ENCODE peak calls at places on chromosomes 7 and 10, in six cellular contexts. E, A, L, R, J and H are unnamed samples.

GRCh38 chr7:26399309-26399610 is 107.6 kb downstream of the SNX10 start:
- DNase-seq in E (no peak), J (peak), L (no peak), A (no peak), R (peak), H (no peak)

GRCh38 chr7:8133955-8134733 is 127.8 kb downstream of the ICA1 start:
- DNase-seq in E (no peak), A (no peak), L (no peak), R (no peak), J (no peak), H (peak)

GRCh38 chr10:125639846-125640245 is 43.1 kb downstream of the TEX36 start:
- DNase-seq in R (no peak), E (no peak), L (peak), A (no peak), J (no peak), H (no peak)

GRCh38 chr10:23095404-23095965 is at the start of gene MSRB2:
- DNase-seq in A (peak), L (peak), R (peak), E (peak), J (peak), H (peak)

GRCh38 chr7:139230078-139230477 is 959 bp upstream of the UBN2 start:
- DNase-seq in R (no peak), A (no peak), J (no peak), E (no peak), L (no peak), H (no peak)

GRCh38 chr7:154647625-154648024 is 355.3 kb downstream of the PAXIP1 start:
- DNase-seq in R (no peak), E (no peak), J (no peak), L (no peak), A (no peak), H (no peak)

GRCh38 chr10:110269641-110270318 is 34.9 kb downstream of the SMNDC1 start:
- DNase-seq in A (peak), E (peak), L (no peak), J (no peak), R (no peak), H (no peak)

GRCh38 chr7:93544686-93545085 is 29.8 kb downstream of the CALCR start:
- DNase-seq in A (no peak), J (no peak), R (no peak), E (no peak), L (no peak), H (no peak)

GRCh38 chr7:1242129-1242572 is 9.5 kb downstream of the UNCX start:
- DNase-seq in J (no peak), A (no peak), R (no peak), E (no peak), L (no peak), H (no peak)

GRCh38 chr7:137942459-137943115 is 59.3 kb downstream of the CREB3L2 start:
- DNase-seq in A (no peak), E (peak), R (no peak), L (no peak), J (no peak), H (no peak)
- H3K4me3 ChIP-seq in A (no peak), E (no peak), R (no peak), L (no peak), J (no peak), H (no peak)

GRCh38 chr7:33816106-33816505 is 89.2 kb upstream of the BMPER start:
- DNase-seq in J (no peak), A (no peak), E (no peak), R (no peak), L (no peak), H (no peak)

GRCh38 chr7:33814958-33815735 is 90.2 kb upstream of the BMPER start:
- DNase-seq in E (peak), J (no peak), A (no peak), R (no peak), L (no peak), H (no peak)

GRCh38 chr7:33821970-33822369 is 83.4 kb upstream of the BMPER start:
- DNase-seq in E (no peak), L (no peak), A (no peak), R (no peak), J (no peak), H (no peak)

GRCh38 chr7:33823913-33824312 is 81.4 kb upstream of the BMPER start:
- DNase-seq in R (no peak), A (no peak), E (no peak), J (no peak), L (no peak), H (no peak)

GRCh38 chr7:33819658-33820057 is 85.7 kb upstream of the BMPER start:
- DNase-seq in J (no peak), A (no peak), L (no peak), R (no peak), E (no peak), H (no peak)
- TF ChIP-seq CTCF in J (no peak), A (no peak), L (no peak), R (no peak), E (no peak), H (no peak)

GRCh38 chr7:78345979-78346378 is 547.4 kb downstream of the PHTF2 start:
- DNase-seq in E (no peak), A (no peak), L (no peak), R (peak), J (no peak), H (no peak)
- H3K4me3 ChIP-seq in E (no peak), A (no peak), L (no peak), R (no peak), J (no peak), H (no peak)

DNA sequence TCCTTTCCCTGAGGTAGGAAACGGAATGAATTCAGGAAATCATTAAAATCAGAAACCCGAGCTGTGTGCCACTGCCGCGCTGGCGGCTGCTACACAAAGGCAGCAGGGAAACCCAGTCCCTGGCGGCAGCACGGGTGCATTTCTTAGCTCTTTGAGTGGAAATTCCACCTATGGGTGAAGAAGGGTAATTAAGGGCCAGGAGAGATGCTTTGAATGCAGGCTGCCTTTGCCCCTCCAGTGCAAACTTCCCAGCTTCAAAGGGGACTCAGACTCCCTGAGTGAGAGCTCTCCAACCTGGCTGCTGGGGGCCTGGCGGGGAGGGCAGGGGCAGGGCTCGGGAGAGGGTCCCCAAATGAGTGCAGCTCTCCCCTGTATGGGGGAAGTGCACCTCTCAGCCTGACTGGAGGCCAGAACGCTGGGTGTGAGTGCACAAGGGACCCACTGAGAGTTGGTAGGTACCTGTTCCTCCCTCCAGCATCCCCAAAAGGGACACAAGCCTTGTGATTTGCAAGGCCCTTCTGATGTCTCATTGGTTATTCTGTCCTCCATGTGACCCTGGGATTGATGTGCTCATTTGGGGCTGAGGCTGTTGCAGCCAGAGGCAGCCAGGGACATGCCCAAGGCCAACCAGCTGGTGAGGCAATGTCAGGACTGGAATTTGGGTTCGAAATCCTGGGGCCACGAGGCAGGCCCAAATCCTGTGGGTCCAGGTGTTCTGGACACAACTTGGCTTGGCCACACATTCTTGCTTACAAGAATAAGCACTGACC is 16.3 kb upstream of the ZMIZ1 start:
- DNase-seq in L (no peak), A (no peak), E (no peak), R (peak), J (peak), H (no peak)
- TF ChIP-seq CTCF in L (no peak), A (no peak), E (no peak), R (no peak), J (no peak), H (peak)

GRCh38 chr7:12685550-12685949 is 1.9 kb upstream of the ARL4A start:
- DNase-seq in A (peak), J (peak), L (no peak), R (no peak), E (peak), H (no peak)
- H3K4me3 ChIP-seq in A (peak), J (peak), L (no peak), R (peak), E (peak), H (no peak)

DNA sequence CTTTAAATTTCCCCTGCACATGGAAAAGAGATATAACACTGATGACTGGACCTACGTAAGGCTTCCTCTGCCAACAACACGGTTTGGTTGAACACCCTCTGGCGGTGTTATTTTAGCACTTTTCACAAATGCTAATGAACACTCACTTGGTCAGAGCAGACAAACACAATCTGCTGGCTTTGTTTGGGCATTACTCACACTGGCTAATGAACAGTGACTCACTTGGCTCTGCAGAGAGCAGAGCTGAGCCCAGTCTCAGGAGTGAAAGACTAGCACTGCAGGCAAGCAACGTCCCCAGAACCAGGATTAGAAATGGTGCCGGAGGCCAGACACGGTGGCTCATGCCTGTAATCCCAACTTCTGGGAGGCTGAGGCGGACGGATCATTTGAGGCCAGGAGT is 430.8 kb downstream of the PLXNA4 start:
- DNase-seq in E (peak), R (no peak), A (peak), L (peak), J (peak), H (no peak)
- TF ChIP-seq CTCF in E (no peak), R (no peak), A (peak), L (peak), J (peak), H (no peak)

GRCh38 chr10:102745157-102745556 is 1.4 kb downstream of the WBP1L start:
- DNase-seq in A (no peak), R (no peak), J (no peak), L (no peak), E (no peak), H (no peak)
- H3K4me3 ChIP-seq in A (peak), R (peak), J (no peak), L (peak), E (peak), H (peak)

DNA sequence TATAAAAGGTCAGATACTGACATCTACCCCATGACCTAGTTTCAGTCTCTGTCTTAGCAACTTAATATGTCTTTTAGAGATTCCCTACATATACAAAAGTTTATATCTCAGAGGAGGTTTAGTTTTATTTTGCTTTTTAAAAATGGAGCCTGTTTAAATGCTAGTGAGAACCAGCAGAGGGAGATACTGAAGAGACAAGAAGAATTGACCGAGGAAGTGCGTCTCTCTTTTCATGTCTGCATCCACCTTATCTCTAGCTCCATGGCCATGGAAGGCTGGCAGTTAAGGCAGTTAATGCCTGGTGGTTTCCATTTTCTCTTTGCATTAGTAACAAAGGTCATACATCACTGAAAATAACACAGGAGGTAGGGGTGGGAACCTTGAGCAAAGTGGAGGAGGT is 10.7 kb downstream of the SUV39H2 start:
- DNase-seq in R (no peak), E (no peak), J (peak), A (no peak), L (no peak), H (no peak)
- TF ChIP-seq CTCF in R (no peak), E (no peak), J (no peak), A (no peak), L (peak), H (peak)

DNA sequence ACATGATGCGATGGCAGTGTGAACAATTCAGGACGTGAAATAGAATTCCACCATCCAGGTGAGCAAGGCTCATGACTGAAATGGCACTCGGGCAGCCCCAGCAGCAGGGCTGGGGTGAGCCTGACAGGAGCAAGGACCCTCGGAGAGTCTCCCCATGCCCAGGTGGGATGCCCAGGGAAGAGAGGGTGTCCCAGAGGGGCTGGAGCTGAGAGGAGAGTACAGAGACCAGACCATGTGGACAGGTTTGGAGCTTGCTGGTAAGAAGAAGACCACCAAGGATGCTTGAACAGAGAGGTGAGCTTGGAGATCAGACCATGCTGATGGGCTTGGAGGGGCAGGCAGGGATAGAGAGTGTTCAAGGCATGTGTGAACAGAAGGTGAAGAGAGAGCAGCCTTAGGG is 83.3 kb downstream of the RAMP3 start:
- DNase-seq in E (no peak), L (no peak), J (no peak), A (no peak), R (no peak), H (no peak)
- H3K4me3 ChIP-seq in E (no peak), L (no peak), J (no peak), A (no peak), R (no peak), H (no peak)

GRCh38 chr7:100049441-100050291 is at the start of gene ZSCAN21:
- DNase-seq in L (peak), E (peak), A (peak), J (peak), R (peak), H (peak)
- TF ChIP-seq CTCF in L (peak), E (peak), A (peak), J (peak), R (peak), H (peak)